ENCODE peak calls at places on chromosomes 3 and 15, in four cellular contexts. One of them, this sample, is unnamed.
A peak's percentile ranks its signal among the peaks of the same experiment; 100 is the strongest.

GRCh38 chr3:157274644-157275137 is 114.7 kb upstream of the CCNL1 start:
- DNase-seq in SK-N-SH: no peak
- DNase-seq in HepG2: no peak
- DNase-seq in K562: no peak
- DNase-seq in this sample: no peak

GRCh38 chr3:2156244-2156847 is 57.7 kb downstream of the CNTN4 start:
- DNase-seq in K562: peak; percentile 52
- DNase-seq in HepG2: peak; percentile 8
- DNase-seq in SK-N-SH: no peak
- DNase-seq in this sample: peak; percentile 10

GRCh38 chr15:31396881-31397560 is 70.4 kb downstream of the KLF13 start:
- DNase-seq in K562: peak; percentile 76
- DNase-seq in HepG2: peak; percentile 40
- DNase-seq in SK-N-SH: peak; percentile 82
- DNase-seq in this sample: peak; percentile 96

GRCh38 chr3:143552851-143553250 is 295.4 kb downstream of the SLC9A9 start:
- DNase-seq in SK-N-SH: no peak
- DNase-seq in K562: no peak
- DNase-seq in HepG2: no peak
- DNase-seq in this sample: no peak

GRCh38 chr15:24848050-24848449 is 106.7 kb upstream of the SNRPN start:
- DNase-seq in K562: no peak
- DNase-seq in SK-N-SH: peak; percentile 63
- DNase-seq in HepG2: no peak
- DNase-seq in this sample: peak; percentile 42

GRCh38 chr3:52123106-52123708 is 31.0 kb downstream of the POC1A start:
- DNase-seq in HepG2: peak; percentile 39
- DNase-seq in SK-N-SH: peak; percentile 87
- DNase-seq in K562: peak; percentile 73
- DNase-seq in this sample: peak; percentile 84

GRCh38 chr3:107242579-107242978 is 134.7 kb upstream of the CCDC54 start:
- DNase-seq in SK-N-SH: no peak
- DNase-seq in HepG2: no peak
- DNase-seq in K562: no peak
- DNase-seq in this sample: no peak

GRCh38 chr3:184352149-184352785 is 9.1 kb downstream of the CLCN2 start:
- DNase-seq in K562: no peak
- DNase-seq in SK-N-SH: no peak
- DNase-seq in HepG2: no peak
- DNase-seq in this sample: no peak

GRCh38 chr3:136817448-136817847 is 1.5 kb upstream of the SLC35G2 start:
- DNase-seq in HepG2: no peak
- DNase-seq in K562: no peak
- DNase-seq in SK-N-SH: no peak
- DNase-seq in this sample: no peak

GRCh38 chr3:48222616-48223513 is at the start of gene CAMP:
- DNase-seq in K562: no peak
- DNase-seq in HepG2: peak; percentile 70
- DNase-seq in SK-N-SH: peak; percentile 72
- DNase-seq in this sample: no peak

GRCh38 chr3:42702066-42702951 is at the start of gene HHATL:
- DNase-seq in SK-N-SH: peak; percentile 32
- DNase-seq in K562: no peak
- DNase-seq in HepG2: no peak
- DNase-seq in this sample: no peak

GRCh38 chr3:5019411-5020261 is 40.4 kb downstream of the BHLHE40 start:
- DNase-seq in SK-N-SH: no peak
- DNase-seq in HepG2: no peak
- DNase-seq in K562: peak; percentile 87
- DNase-seq in this sample: no peak

GRCh38 chr3:16316847-16317560 is 52.0 kb downstream of the OXNAD1 start:
- DNase-seq in SK-N-SH: no peak
- DNase-seq in HepG2: no peak
- DNase-seq in K562: no peak
- DNase-seq in this sample: no peak

GRCh38 chr3:73516656-73517055 is 108.1 kb downstream of the PDZRN3 start:
- DNase-seq in SK-N-SH: no peak
- DNase-seq in HepG2: no peak
- DNase-seq in K562: no peak
- DNase-seq in this sample: no peak

GRCh38 chr15:84855032-84855645 is 29.3 kb upstream of the SLC28A1 start:
- DNase-seq in HepG2: no peak
- DNase-seq in K562: no peak
- DNase-seq in SK-N-SH: no peak
- DNase-seq in this sample: no peak

GRCh38 chr3:50583897-50584296 is 14.6 kb downstream of the HEMK1 start:
- DNase-seq in K562: no peak
- DNase-seq in HepG2: no peak
- DNase-seq in SK-N-SH: no peak
- DNase-seq in this sample: no peak

GRCh38 chr3:30607032-30607833 is 832 bp downstream of the TGFBR2 start:
- DNase-seq in HepG2: no peak
- DNase-seq in K562: no peak
- DNase-seq in SK-N-SH: no peak
- DNase-seq in this sample: peak; percentile 66

GRCh38 chr3:100185847-100186246 is 71.5 kb upstream of the FILIP1L start:
- DNase-seq in K562: no peak
- DNase-seq in SK-N-SH: no peak
- DNase-seq in HepG2: no peak
- DNase-seq in this sample: no peak

GRCh38 chr3:65880350-65880749 is 158.4 kb downstream of the MAGI1 start:
- DNase-seq in K562: no peak
- DNase-seq in HepG2: no peak
- DNase-seq in SK-N-SH: no peak
- DNase-seq in this sample: no peak

GRCh38 chr3:197183582-197183981 is 114.8 kb downstream of the DLG1 start:
- DNase-seq in HepG2: no peak
- DNase-seq in K562: no peak
- DNase-seq in SK-N-SH: no peak
- DNase-seq in this sample: no peak

GRCh38 chr3:125148836-125149235 is 63.7 kb downstream of the SLC12A8 start:
- DNase-seq in K562: no peak
- DNase-seq in SK-N-SH: no peak
- DNase-seq in HepG2: no peak
- DNase-seq in this sample: no peak

GRCh38 chr15:72511536-72511935 is 37.4 kb downstream of the ARIH1 start:
- DNase-seq in K562: no peak
- DNase-seq in HepG2: no peak
- DNase-seq in SK-N-SH: no peak
- DNase-seq in this sample: no peak

GRCh38 chr3:161409069-161409468 is 37.8 kb upstream of the SPTSSB start:
- DNase-seq in HepG2: peak; percentile 55
- DNase-seq in SK-N-SH: peak; percentile 28
- DNase-seq in K562: peak; percentile 14
- DNase-seq in this sample: peak; percentile 28

GRCh38 chr3:185312006-185312405 is 50.9 kb upstream of the MAP3K13 start:
- DNase-seq in HepG2: no peak
- DNase-seq in SK-N-SH: no peak
- DNase-seq in K562: no peak
- DNase-seq in this sample: no peak

GRCh38 chr3:59327324-59327939 is 277.6 kb upstream of the CFAP20DC start:
- DNase-seq in K562: no peak
- DNase-seq in SK-N-SH: no peak
- DNase-seq in HepG2: no peak
- DNase-seq in this sample: no peak

GRCh38 chr3:55585856-55586255 is 98.8 kb upstream of the WNT5A start:
- DNase-seq in K562: no peak
- DNase-seq in SK-N-SH: no peak
- DNase-seq in HepG2: no peak
- DNase-seq in this sample: no peak

GRCh38 chr3:24956613-24957012 is 462.0 kb upstream of the THRB start:
- DNase-seq in K562: no peak
- DNase-seq in HepG2: no peak
- DNase-seq in SK-N-SH: no peak
- DNase-seq in this sample: no peak

GRCh38 chr15:39360417-39360816 is 220.5 kb upstream of the THBS1 start:
- DNase-seq in HepG2: peak; percentile 82
- DNase-seq in K562: no peak
- DNase-seq in SK-N-SH: no peak
- DNase-seq in this sample: no peak

GRCh38 chr15:92819312-92820232 is 80.6 kb upstream of the CHD2 start:
- DNase-seq in K562: peak; percentile 58
- DNase-seq in HepG2: no peak
- DNase-seq in SK-N-SH: peak; percentile 63
- DNase-seq in this sample: no peak

GRCh38 chr3:157581331-157581730 is 78.1 kb upstream of the VEPH1 start:
- DNase-seq in K562: no peak
- DNase-seq in SK-N-SH: no peak
- DNase-seq in HepG2: no peak
- DNase-seq in this sample: no peak

DNA sequence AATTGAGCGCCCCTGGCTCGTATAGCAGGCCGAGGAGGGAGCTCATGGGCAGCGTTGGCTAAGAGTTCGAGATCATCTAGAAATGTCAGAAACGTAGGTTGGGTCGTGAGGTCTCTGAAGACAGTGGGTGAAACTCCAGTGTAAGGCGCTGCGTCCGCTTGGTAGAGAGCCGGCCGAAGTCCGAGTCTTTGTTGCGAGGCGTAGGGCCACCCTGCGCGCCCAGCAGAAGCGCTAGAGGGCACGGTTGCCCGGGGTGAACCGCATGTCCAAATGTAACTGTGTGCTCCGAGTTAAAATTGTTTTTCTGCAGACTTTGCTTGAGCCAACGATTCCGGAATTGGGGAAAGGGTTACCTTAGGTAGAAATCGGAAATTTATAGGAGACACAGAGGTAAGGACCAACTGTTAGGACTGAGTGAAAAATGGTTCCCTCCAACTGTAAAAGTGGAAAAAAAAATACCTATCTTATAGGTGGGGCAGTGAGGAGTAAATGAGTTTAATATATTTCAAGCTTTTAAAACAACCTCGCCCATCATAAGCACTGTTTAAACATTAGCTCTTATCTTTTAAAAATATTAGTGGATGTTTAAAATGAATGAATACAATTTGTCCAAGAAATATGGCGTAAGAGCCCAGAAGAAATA is 993 bp upstream of the SIAH2 start:
- DNase-seq in SK-N-SH: peak; percentile 73
- DNase-seq in K562: peak; percentile 73
- DNase-seq in HepG2: peak; percentile 66
- DNase-seq in this sample: peak; percentile 47
- TF ChIP-seq CTCF in SK-N-SH: peak; percentile 71
- TF ChIP-seq CTCF in K562: peak; percentile 66
- TF ChIP-seq CTCF in HepG2: peak; percentile 76
- TF ChIP-seq CTCF in this sample: no peak

GRCh38 chr3:105040026-105040622 is 326.6 kb upstream of the ALCAM start:
- DNase-seq in K562: no peak
- DNase-seq in SK-N-SH: peak; percentile 10
- DNase-seq in HepG2: no peak
- DNase-seq in this sample: no peak
- TF ChIP-seq FOXJ3 in K562: no peak
- TF ChIP-seq FOXJ3 in SK-N-SH: no peak
- TF ChIP-seq FOXJ3 in HepG2: no peak
- TF ChIP-seq FOXJ3 in this sample: no peak

DNA sequence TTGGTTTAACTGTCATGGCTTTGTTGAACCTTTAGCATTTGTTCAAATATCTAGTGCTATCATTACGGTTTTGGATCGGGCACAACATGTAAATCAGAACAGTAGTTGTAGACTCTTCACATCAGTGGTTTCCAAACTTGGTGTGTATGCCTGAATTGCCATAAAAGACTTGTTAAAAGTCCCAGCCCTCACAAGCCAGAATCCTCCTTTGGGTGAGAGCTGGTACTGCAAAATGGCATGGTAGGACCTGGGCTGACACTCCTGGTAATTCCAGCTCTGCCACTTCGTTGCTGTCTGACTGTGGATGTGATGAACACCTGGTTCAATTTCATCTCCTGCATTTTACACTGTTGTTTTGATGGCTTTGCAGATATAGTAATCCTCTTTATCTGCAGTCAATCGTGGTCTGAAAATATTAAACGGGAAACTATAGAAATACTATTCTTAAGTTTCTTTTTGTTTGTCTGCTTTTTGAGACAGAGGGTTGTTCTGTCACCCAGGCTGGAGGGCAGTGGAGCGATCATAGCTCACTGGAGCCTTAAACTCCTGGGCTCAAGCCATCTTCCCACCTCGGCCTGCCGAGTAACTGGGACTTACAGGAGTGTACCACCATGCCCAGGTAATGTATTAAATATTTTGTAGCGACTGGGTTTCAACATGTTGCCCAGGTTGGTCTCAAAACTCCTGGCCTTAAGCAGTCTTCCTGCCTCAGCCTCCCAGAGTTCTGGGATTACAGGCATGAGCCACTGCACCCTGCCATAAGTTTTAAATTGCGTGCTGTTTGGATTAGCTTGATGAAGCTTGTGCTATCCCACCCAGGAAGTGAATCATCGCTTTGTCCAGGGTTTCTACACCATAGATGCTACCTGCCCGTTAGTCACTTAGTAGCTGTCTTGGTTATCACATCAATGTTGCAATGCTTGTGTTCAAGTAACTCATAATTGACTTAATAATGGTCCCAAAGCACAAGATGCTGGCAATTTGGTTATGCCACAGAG is 61.6 kb downstream of the RAB7A start:
- DNase-seq in HepG2: peak; percentile 12
- DNase-seq in SK-N-SH: peak; percentile 47
- DNase-seq in K562: peak; percentile 15
- DNase-seq in this sample: peak; percentile 50
- TF ChIP-seq CTCF in HepG2: no peak
- TF ChIP-seq CTCF in SK-N-SH: peak; percentile 41
- TF ChIP-seq CTCF in K562: peak; percentile 23
- TF ChIP-seq CTCF in this sample: peak; percentile 58

GRCh38 chr3:146265720-146266119 is 14.8 kb upstream of the PLSCR4 start:
- DNase-seq in HepG2: no peak
- DNase-seq in SK-N-SH: no peak
- DNase-seq in K562: no peak
- DNase-seq in this sample: no peak
- TF ChIP-seq FOXJ3 in HepG2: no peak
- TF ChIP-seq FOXJ3 in SK-N-SH: no peak
- TF ChIP-seq FOXJ3 in K562: no peak
- TF ChIP-seq FOXJ3 in this sample: no peak

DNA sequence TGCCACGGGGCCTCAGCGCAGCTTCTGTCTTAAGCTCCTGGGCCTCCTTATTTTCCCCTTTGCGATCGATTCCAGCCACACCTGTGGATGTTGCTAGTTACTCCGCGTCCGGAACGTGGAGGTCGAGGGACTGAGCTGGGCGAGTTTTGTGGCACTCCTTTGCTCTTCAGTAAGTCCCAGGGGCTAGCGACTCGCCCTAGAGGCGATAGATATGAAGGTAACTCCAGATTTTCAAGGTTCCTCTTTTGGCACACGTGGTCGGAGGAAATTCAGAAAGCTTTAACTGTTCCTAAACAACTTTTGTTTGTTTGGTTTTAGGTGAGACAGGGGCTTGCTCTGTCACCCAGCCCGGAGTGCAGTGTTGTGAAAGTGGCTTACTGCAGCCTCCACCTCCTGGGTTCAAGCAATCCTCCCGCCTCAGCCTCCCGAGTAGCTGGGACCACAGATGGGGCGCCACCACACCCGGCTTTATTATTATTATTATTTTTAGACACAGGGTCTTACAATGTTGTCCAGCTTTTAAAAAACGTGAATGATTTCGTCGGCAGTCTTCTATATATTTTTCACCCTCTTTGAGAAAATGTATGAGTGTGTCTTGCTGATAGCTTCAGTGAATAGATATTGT is 657 bp downstream of the MFSD1 start:
- DNase-seq in SK-N-SH: no peak
- DNase-seq in K562: no peak
- DNase-seq in HepG2: no peak
- DNase-seq in this sample: no peak
- TF ChIP-seq CTCF in SK-N-SH: no peak
- TF ChIP-seq CTCF in K562: no peak
- TF ChIP-seq CTCF in HepG2: no peak
- TF ChIP-seq CTCF in this sample: no peak

This sample was measured in WTC11.